ENCODE peak calls at places on chromosome 11, in nine cellular contexts. P is stimulated activated CD4-positive, alpha-beta T cell treated with anti-CD3 and anti-CD28 coated beads, Interleukin-12 subunit alpha, Interleukin-12 subunit beta, amount 100 ng/mL, for 24 hours; S is GM12865; Y is NCI-H345; A is WTC11; V is T follicular helper cell; L is activated CD4-positive, alpha-beta T cell treated with anti-CD3 and anti-CD28 coated beads, Interleukin-2, amount 50 U/mL, for 4 hours; J is Karpas-422; D is ELF-1. U is an unnamed sample.

GRCh38 chr11:69111578-69112247 is 44.0 kb upstream of the SMIM38 start:
- DNase-seq in P (no peak), S (no peak), Y (no peak), A (no peak), V (no peak), L (no peak), J (no peak), D (no peak), U (no peak)

GRCh38 chr11:11505190-11505589 is 116.6 kb downstream of the GALNT18 start:
- DNase-seq in P (no peak), S (no peak), Y (no peak), A (no peak), V (no peak), L (no peak), J (no peak), D (no peak), U (no peak)

GRCh38 chr11:638616-639323 is 1.7 kb downstream of the DRD4 start:
- DNase-seq in P (no peak), S (no peak), Y (no peak), A (no peak), V (no peak), L (no peak), J (no peak), D (peak; percentile 82), U (peak; percentile 66)

GRCh38 chr11:34654491-34655334 is 33.8 kb downstream of the EHF start:
- DNase-seq in P (no peak), S (no peak), Y (peak; percentile 78), A (peak; percentile 12), V (no peak), L (no peak), J (no peak), D (peak; percentile 60), U (peak; percentile 66)

GRCh38 chr11:27452147-27452546 is 20.4 kb downstream of the LGR4 start:
- DNase-seq in P (no peak), S (no peak), Y (no peak), A (no peak), V (no peak), L (no peak), J (no peak), D (no peak), U (no peak)

GRCh38 chr11:201936-202335 is 5.3 kb downstream of the BET1L start:
- DNase-seq in P (no peak), S (no peak), Y (no peak), A (peak; percentile 6), V (no peak), L (no peak), J (no peak), D (no peak), U (no peak)

GRCh38 chr11:10499452-10500262 is 41.3 kb downstream of the RNF141 start:
- DNase-seq in P (no peak), S (no peak), Y (no peak), A (no peak), V (no peak), L (no peak), J (no peak), D (no peak), U (no peak)

GRCh38 chr11:120715239-120715638 is 203.7 kb downstream of the GRIK4 start:
- DNase-seq in P (no peak), S (peak; percentile 69), Y (no peak), A (no peak), V (no peak), L (no peak), J (peak; percentile 50), D (no peak), U (peak; percentile 33)

GRCh38 chr11:121244861-121245260 is 47.7 kb upstream of the SC5D start:
- DNase-seq in P (no peak), S (no peak), Y (no peak), A (no peak), V (no peak), L (no peak), J (no peak), D (no peak), U (no peak)

GRCh38 chr11:14075118-14075601 is 112.6 kb downstream of the SPON1 start:
- DNase-seq in P (peak; percentile 12), S (no peak), Y (no peak), A (peak; percentile 23), V (peak; percentile 53), L (peak; percentile 44), J (no peak), D (peak; percentile 31), U (peak; percentile 58)

GRCh38 chr11:92159931-92160330 is 64.7 kb upstream of the FAT3 start:
- DNase-seq in P (no peak), S (no peak), Y (no peak), A (no peak), V (no peak), L (no peak), J (no peak), D (no peak), U (no peak)

GRCh38 chr11:61947486-61948210 is 2.5 kb upstream of the BEST1 start:
- DNase-seq in P (no peak), S (peak; percentile 76), Y (peak; percentile 84), A (peak; percentile 89), V (peak; percentile 43), L (peak; percentile 56), J (peak; percentile 86), D (peak; percentile 89), U (peak; percentile 90)

GRCh38 chr11:102802341-102802740 is 4.4 kb upstream of the MMP1 start:
- DNase-seq in P (no peak), S (no peak), Y (no peak), A (no peak), V (no peak), L (no peak), J (no peak), D (no peak), U (no peak)

GRCh38 chr11:122737951-122738693 is 82.6 kb downstream of the UBASH3B start:
- DNase-seq in P (no peak), S (no peak), Y (no peak), A (no peak), V (no peak), L (no peak), J (no peak), D (no peak), U (no peak)

GRCh38 chr11:128458316-128458715 is 129.0 kb downstream of the ETS1 start:
- DNase-seq in P (no peak), S (no peak), Y (no peak), A (no peak), V (no peak), L (no peak), J (no peak), D (no peak), U (no peak)

GRCh38 chr11:126127898-126128297 is 65.2 kb upstream of the CDON start:
- DNase-seq in P (no peak), S (no peak), Y (no peak), A (no peak), V (no peak), L (no peak), J (no peak), D (no peak), U (no peak)

GRCh38 chr11:96272542-96273306 is 70.3 kb downstream of the MAML2 start:
- DNase-seq in P (no peak), S (peak; percentile 42), Y (no peak), A (no peak), V (no peak), L (no peak), J (no peak), D (peak; percentile 24), U (no peak)

GRCh38 chr11:3796796-3797328 is 492 bp downstream of the NUP98 start:
- DNase-seq in P (no peak), S (no peak), Y (no peak), A (no peak), V (no peak), L (no peak), J (peak; percentile 57), D (no peak), U (no peak)

GRCh38 chr11:8338138-8338537 is 74.5 kb upstream of the LMO1 start:
- DNase-seq in P (no peak), S (peak; percentile 47), Y (peak; percentile 21), A (peak; percentile 82), V (no peak), L (no peak), J (peak; percentile 71), D (peak; percentile 77), U (peak; percentile 80)

GRCh38 chr11:82315093-82315492 is 418.6 kb downstream of the FAM181B start:
- DNase-seq in P (no peak), S (peak; percentile 42), Y (peak; percentile 27), A (peak; percentile 71), V (no peak), L (no peak), J (peak; percentile 73), D (peak; percentile 28), U (peak; percentile 80)

GRCh38 chr11:75673977-75674582 is 5.2 kb upstream of the MAP6 start:
- DNase-seq in P (no peak), S (peak; percentile 55), Y (no peak), A (no peak), V (no peak), L (no peak), J (peak; percentile 82), D (no peak), U (no peak)

GRCh38 chr11:847876-848275 is 5.2 kb downstream of the TSPAN4 start:
- DNase-seq in P (no peak), S (no peak), Y (no peak), A (no peak), V (no peak), L (no peak), J (no peak), D (no peak), U (no peak)

GRCh38 chr11:794013-794765 is 3.9 kb downstream of the SLC25A22 start:
- DNase-seq in P (no peak), S (no peak), Y (no peak), A (no peak), V (no peak), L (no peak), J (no peak), D (no peak), U (no peak)

GRCh38 chr11:37786214-37786755 is 1188.2 kb upstream of the RAG2 start:
- DNase-seq in P (no peak), S (no peak), Y (no peak), A (no peak), V (no peak), L (no peak), J (no peak), D (no peak), U (no peak)

GRCh38 chr11:85316967-85317366 is 310.2 kb downstream of the DLG2 start:
- DNase-seq in P (no peak), S (peak; percentile 83), Y (peak; percentile 88), A (no peak), V (no peak), L (no peak), J (peak; percentile 47), D (no peak), U (no peak)

GRCh38 chr11:22976146-22976545 is 115.9 kb upstream of the CCDC179 start:
- DNase-seq in P (no peak), S (no peak), Y (no peak), A (no peak), V (no peak), L (no peak), J (no peak), D (no peak), U (peak; percentile 68)

GRCh38 chr11:80379620-80380278 is 938.9 kb upstream of the TENM4 start:
- DNase-seq in P (no peak), S (no peak), Y (no peak), A (no peak), V (no peak), L (no peak), J (no peak), D (no peak), U (no peak)

GRCh38 chr11:122440783-122441701 is 214.5 kb upstream of the UBASH3B start:
- DNase-seq in P (no peak), S (no peak), Y (peak; percentile 74), A (peak; percentile 58), V (no peak), L (no peak), J (no peak), D (peak; percentile 44), U (no peak)

GRCh38 chr11:70278994-70279393 is 8.5 kb downstream of the PPFIA1 start:
- DNase-seq in P (no peak), S (no peak), Y (no peak), A (no peak), V (no peak), L (no peak), J (no peak), D (no peak), U (no peak)

GRCh38 chr11:72721689-72722049 is 30.5 kb downstream of the ARAP1 start:
- DNase-seq in P (no peak), S (peak; percentile 42), Y (no peak), A (no peak), V (peak; percentile 10), L (peak; percentile 16), J (no peak), D (no peak), U (no peak)

GRCh38 chr11:95790933-95791247 is 592 bp downstream of the CEP57 start:
- DNase-seq in P (peak; percentile 28), S (peak; percentile 81), Y (peak; percentile 65), A (peak; percentile 54), V (peak; percentile 25), L (peak; percentile 24), J (peak; percentile 94), D (peak; percentile 90), U (peak; percentile 92)

U was measured in islet precursor cell.